ENCODE peak calls at places on chromosomes 12 and 14, in four cellular contexts. One of them, this sample, is unnamed.

GRCh38 chr12:47277972-47278448 is 198.3 kb upstream of the AMIGO2 start:
- DNase-seq in mammary epithelial cell: peak; percentile 91
- DNase-seq in A549: peak; percentile 96
- DNase-seq in body of pancreas: no peak
- DNase-seq in this sample: peak; percentile 94

GRCh38 chr12:15230751-15231150 is 9.5 kb upstream of the RERG start:
- DNase-seq in mammary epithelial cell: no peak
- DNase-seq in A549: no peak
- DNase-seq in body of pancreas: no peak
- DNase-seq in this sample: peak; percentile 78

GRCh38 chr14:67199016-67199415 is 9.8 kb downstream of the GARIN2 start:
- DNase-seq in mammary epithelial cell: no peak
- DNase-seq in A549: no peak
- DNase-seq in body of pancreas: no peak
- DNase-seq in this sample: no peak

GRCh38 chr14:33475623-33476022 is 475.3 kb downstream of the EGLN3 start:
- DNase-seq in mammary epithelial cell: peak; percentile 38
- DNase-seq in A549: no peak
- DNase-seq in body of pancreas: peak; percentile 13
- DNase-seq in this sample: peak; percentile 57

GRCh38 chr14:57982802-57983201 is 116.9 kb upstream of the SLC35F4 start:
- DNase-seq in mammary epithelial cell: no peak
- DNase-seq in A549: no peak
- DNase-seq in body of pancreas: peak; percentile 67
- DNase-seq in this sample: no peak

GRCh38 chr12:31214626-31215520 is 111.1 kb downstream of the SINHCAF start:
- DNase-seq in mammary epithelial cell: no peak
- DNase-seq in A549: no peak
- DNase-seq in body of pancreas: no peak
- DNase-seq in this sample: no peak

GRCh38 chr14:105383083-105383730 is 15.1 kb upstream of the TEX22 start:
- DNase-seq in mammary epithelial cell: no peak
- DNase-seq in A549: no peak
- DNase-seq in body of pancreas: no peak
- DNase-seq in this sample: no peak

GRCh38 chr12:32102234-32102633 is 4.4 kb upstream of the BICD1 start:
- DNase-seq in mammary epithelial cell: no peak
- DNase-seq in A549: no peak
- DNase-seq in body of pancreas: no peak
- DNase-seq in this sample: peak; percentile 65

GRCh38 chr12:47102845-47103666 is 23.3 kb upstream of the AMIGO2 start:
- DNase-seq in mammary epithelial cell: peak; percentile 70
- DNase-seq in A549: no peak
- DNase-seq in body of pancreas: peak; percentile 14
- DNase-seq in this sample: peak; percentile 79

GRCh38 chr12:127054531-127054930 is 1212.4 kb upstream of the TMEM132C start:
- DNase-seq in mammary epithelial cell: peak; percentile 32
- DNase-seq in A549: no peak
- DNase-seq in body of pancreas: no peak
- DNase-seq in this sample: peak; percentile 21

GRCh38 chr14:100159107-100159864 is at the start of gene DEGS2:
- DNase-seq in mammary epithelial cell: no peak
- DNase-seq in A549: peak; percentile 46
- DNase-seq in body of pancreas: peak; percentile 67
- DNase-seq in this sample: no peak

GRCh38 chr12:93766802-93767523 is 89.8 kb downstream of the CRADD start:
- DNase-seq in mammary epithelial cell: peak; percentile 61
- DNase-seq in A549: peak; percentile 53
- DNase-seq in body of pancreas: peak; percentile 39
- DNase-seq in this sample: peak; percentile 90

GRCh38 chr12:12718853-12719252 is 1.7 kb downstream of the CDKN1B start:
- DNase-seq in mammary epithelial cell: peak; percentile 38
- DNase-seq in A549: no peak
- DNase-seq in body of pancreas: no peak
- DNase-seq in this sample: peak; percentile 40

GRCh38 chr14:54116972-54117371 is 160.3 kb upstream of the BMP4 start:
- DNase-seq in mammary epithelial cell: peak; percentile 83
- DNase-seq in A549: no peak
- DNase-seq in body of pancreas: no peak
- DNase-seq in this sample: no peak

GRCh38 chr14:56219666-56220413 is 101.6 kb downstream of the PELI2 start:
- DNase-seq in mammary epithelial cell: no peak
- DNase-seq in A549: no peak
- DNase-seq in body of pancreas: peak; percentile 62
- DNase-seq in this sample: no peak

GRCh38 chr12:96271469-96272199 is 77.5 kb downstream of the ELK3 start:
- DNase-seq in mammary epithelial cell: no peak
- DNase-seq in A549: no peak
- DNase-seq in body of pancreas: no peak
- DNase-seq in this sample: no peak

GRCh38 chr14:50488521-50488920 is 43.8 kb downstream of the MAP4K5 start:
- DNase-seq in mammary epithelial cell: no peak
- DNase-seq in A549: no peak
- DNase-seq in body of pancreas: peak; percentile 17
- DNase-seq in this sample: no peak
- H3K4me3 ChIP-seq in mammary epithelial cell: no peak overlapping the region
- H3K4me3 ChIP-seq in A549: no peak overlapping the region
- H3K4me3 ChIP-seq in body of pancreas: no peak overlapping the region
- H3K4me3 ChIP-seq in this sample: no peak overlapping the region

DNA sequence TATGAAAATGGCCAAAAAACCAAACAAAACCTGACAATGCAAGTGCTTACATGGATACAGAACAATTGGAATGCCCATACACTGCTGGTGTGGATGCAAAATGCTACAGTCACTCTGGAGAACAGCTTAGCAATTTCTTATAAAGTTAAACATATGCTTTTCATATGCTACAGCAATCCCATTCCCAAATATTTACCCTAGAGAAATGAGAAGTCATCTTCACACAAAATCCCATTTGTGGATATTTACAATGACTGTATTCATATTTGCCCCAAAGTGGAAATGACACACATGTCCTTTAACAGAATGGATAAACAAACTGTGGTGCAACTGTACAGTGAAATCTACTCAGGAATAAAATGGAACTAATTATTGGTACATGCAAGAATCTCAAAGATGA is 20.4 kb downstream of the SAV1 start:
- DNase-seq in mammary epithelial cell: no peak
- DNase-seq in A549: no peak
- DNase-seq in body of pancreas: no peak
- DNase-seq in this sample: no peak
- H3K4me3 ChIP-seq in mammary epithelial cell: no peak overlapping the region
- H3K4me3 ChIP-seq in A549: no peak overlapping the region
- H3K4me3 ChIP-seq in body of pancreas: no peak overlapping the region
- H3K4me3 ChIP-seq in this sample: no peak overlapping the region

GRCh38 chr12:113104953-113105510 is 30.5 kb downstream of the RASAL1 start:
- DNase-seq in mammary epithelial cell: no peak
- DNase-seq in A549: no peak
- DNase-seq in body of pancreas: no peak
- DNase-seq in this sample: no peak
- H3K4me3 ChIP-seq in mammary epithelial cell: no peak overlapping the region
- H3K4me3 ChIP-seq in A549: no peak overlapping the region
- H3K4me3 ChIP-seq in body of pancreas: no peak overlapping the region
- H3K4me3 ChIP-seq in this sample: no peak overlapping the region

GRCh38 chr14:70812124-70812818 is 3.0 kb upstream of the MAP3K9 start:
- DNase-seq in mammary epithelial cell: no peak
- DNase-seq in A549: no peak
- DNase-seq in body of pancreas: no peak
- DNase-seq in this sample: no peak

GRCh38 chr14:70810621-70811020 is 1.3 kb upstream of the MAP3K9 start:
- DNase-seq in mammary epithelial cell: no peak
- DNase-seq in A549: no peak
- DNase-seq in body of pancreas: no peak
- DNase-seq in this sample: no peak

GRCh38 chr14:70809238-70810214 is at the start of gene MAP3K9:
- DNase-seq in mammary epithelial cell: peak; percentile 99
- DNase-seq in A549: peak; percentile 97
- DNase-seq in body of pancreas: peak; percentile 98
- DNase-seq in this sample: peak; percentile 94

GRCh38 chr14:70811578-70811977 is 2.3 kb upstream of the MAP3K9 start:
- DNase-seq in mammary epithelial cell: no peak
- DNase-seq in A549: no peak
- DNase-seq in body of pancreas: no peak
- DNase-seq in this sample: peak; percentile 42

GRCh38 chr14:70811065-70811464 is 1.8 kb upstream of the MAP3K9 start:
- DNase-seq in mammary epithelial cell: peak; percentile 48
- DNase-seq in A549: no peak
- DNase-seq in body of pancreas: no peak
- DNase-seq in this sample: no peak
- H3K4me3 ChIP-seq in mammary epithelial cell: peak overlapping the region; percentile 89
- H3K4me3 ChIP-seq in A549: no peak overlapping the region
- H3K4me3 ChIP-seq in body of pancreas: no peak overlapping the region
- H3K4me3 ChIP-seq in this sample: no peak overlapping the region

GRCh38 chr14:69079188-69079742 is 73.7 kb downstream of the DCAF5 start:
- DNase-seq in mammary epithelial cell: peak; percentile 51
- DNase-seq in A549: peak; percentile 44
- DNase-seq in body of pancreas: peak; percentile 29
- DNase-seq in this sample: peak; percentile 86
- H3K4me3 ChIP-seq in mammary epithelial cell: no peak overlapping the region
- H3K4me3 ChIP-seq in A549: no peak overlapping the region
- H3K4me3 ChIP-seq in body of pancreas: no peak overlapping the region
- H3K4me3 ChIP-seq in this sample: no peak overlapping the region